ENCODE peak calls at places on chromosomes 3 and 15, in ten cellular contexts. Q is COR-L47, Z is T47D, S is cardiac fibroblast, A is NCI-H2081, Y is mesenteric fat pad, H is nucleus accumbens, O is KBM-7, B is Ammon's horn, G is activated B cell treated with CpG ODN at 0.5 μM for 24 hours. W is an unnamed sample.

GRCh38 chr3:125556314-125556713 is 36.3 kb upstream of the SNX4 start:
- DNase-seq in B (no peak), O (no peak), S (peak; percentile 42), G (no peak), Q (no peak), H (no peak), Z (no peak), Y (no peak), A (no peak), W (no peak)

GRCh38 chr3:54660599-54661210 is 267.2 kb downstream of the LRTM1 start:
- DNase-seq in S (peak; percentile 54), Q (no peak), A (no peak), Z (no peak), H (no peak), O (no peak), G (no peak), B (no peak), Y (no peak), W (no peak)

GRCh38 chr15:92803852-92804609 is 96.1 kb upstream of the CHD2 start:
- DNase-seq in Q (no peak), H (peak; percentile 43), B (peak; percentile 75), A (no peak), Z (peak; percentile 96), O (peak; percentile 99), S (peak; percentile 100), Y (no peak), G (no peak), W (no peak)

GRCh38 chr3:73498764-73499622 is 125.7 kb downstream of the PDZRN3 start:
- DNase-seq in Q (no peak), O (no peak), H (no peak), Z (no peak), S (no peak), B (no peak), Y (no peak), G (no peak), A (no peak), W (no peak)

GRCh38 chr15:41804361-41804760 is 23.5 kb upstream of the JMJD7 start:
- DNase-seq in O (no peak), Q (no peak), A (no peak), H (no peak), Y (no peak), Z (peak; percentile 45), B (no peak), S (no peak), G (no peak), W (no peak)

GRCh38 chr15:96418146-96418545 is 87.6 kb downstream of the NR2F2 start:
- DNase-seq in G (no peak), A (peak; percentile 50), O (no peak), Y (no peak), S (no peak), B (no peak), H (no peak), Q (peak; percentile 38), Z (no peak), W (no peak)

GRCh38 chr15:31326729-31327673 is at the start of gene KLF13:
- DNase-seq in G (no peak), H (peak; percentile 83), Y (no peak), O (no peak), Q (peak; percentile 73), A (peak; percentile 86), B (peak; percentile 75), Z (no peak), S (peak; percentile 79), W (no peak)

GRCh38 chr3:120487079-120487693 is 36.4 kb upstream of the FSTL1 start:
- DNase-seq in O (no peak), H (no peak), Q (no peak), Z (no peak), B (no peak), Y (no peak), S (peak; percentile 46), G (no peak), A (no peak), W (no peak)

GRCh38 chr15:66931768-66932633 is 133.4 kb upstream of the SMAD3 start:
- DNase-seq in Y (peak; percentile 67), H (no peak), B (no peak), S (peak; percentile 75), Q (no peak), Z (peak; percentile 88), G (no peak), O (no peak), A (no peak), W (no peak)

GRCh38 chr3:51967384-51968174 is at the start of gene PCBP4:
- DNase-seq in S (peak; percentile 42), G (peak; percentile 42), B (peak; percentile 89), A (peak; percentile 17), Q (no peak), H (peak; percentile 75), Z (peak; percentile 76), O (no peak), Y (no peak), W (no peak)

GRCh38 chr3:15292765-15293522 is 39.4 kb downstream of the SH3BP5 start:
- DNase-seq in B (no peak), S (peak; percentile 83), Z (peak; percentile 67), G (no peak), H (no peak), A (no peak), Q (no peak), Y (no peak), O (no peak), W (no peak)

GRCh38 chr15:96416934-96417759 is 86.6 kb downstream of the NR2F2 start:
- DNase-seq in O (no peak), Q (no peak), A (no peak), H (no peak), Y (no peak), G (no peak), Z (no peak), S (peak; percentile 22), B (no peak), W (no peak)

GRCh38 chr3:143263844-143264243 is 144.3 kb downstream of the CHST2 start:
- DNase-seq in A (no peak), B (no peak), Q (no peak), H (no peak), Z (no peak), Y (no peak), S (no peak), O (peak; percentile 45), G (no peak), W (no peak)

GRCh38 chr3:52222319-52223221 is 2.9 kb downstream of the TLR9 start:
- DNase-seq in H (no peak), Q (no peak), A (no peak), Y (no peak), S (no peak), G (no peak), O (no peak), B (no peak), Z (no peak), W (no peak)

GRCh38 chr15:88484781-88485246 is 17.3 kb downstream of the MRPS11 start:
- DNase-seq in B (no peak), Q (no peak), H (no peak), O (no peak), G (no peak), Y (no peak), A (no peak), Z (peak; percentile 76), S (peak; percentile 30), W (peak; percentile 47)

GRCh38 chr3:177329854-177330253 is 132.6 kb upstream of the TBL1XR1 start:
- DNase-seq in Y (no peak), Z (no peak), O (no peak), A (no peak), Q (no peak), S (no peak), H (no peak), B (no peak), G (no peak), W (no peak)

GRCh38 chr3:71299160-71299559 is 284.4 kb downstream of the FOXP1 start:
- DNase-seq in O (no peak), G (no peak), Z (no peak), A (peak; percentile 30), H (no peak), B (no peak), Y (no peak), S (no peak), Q (peak; percentile 4), W (no peak)

GRCh38 chr3:171770689-171771620 is 39.3 kb downstream of the PLD1 start:
- DNase-seq in Y (no peak), O (peak; percentile 41), S (peak; percentile 94), Q (no peak), G (no peak), A (no peak), H (no peak), Z (peak; percentile 96), B (peak; percentile 68), W (peak; percentile 66)

GRCh38 chr3:73500321-73500720 is 124.4 kb downstream of the PDZRN3 start:
- DNase-seq in Z (no peak), H (no peak), O (no peak), B (no peak), S (no peak), G (no peak), Q (no peak), Y (no peak), A (no peak), W (no peak)

GRCh38 chr3:66812126-66812525 is 186.0 kb upstream of the KBTBD8 start:
- DNase-seq in Z (no peak), B (no peak), A (no peak), S (peak; percentile 29), H (no peak), G (no peak), Q (no peak), O (no peak), Y (no peak), W (no peak)

GRCh38 chr3:149702691-149703426 is 45.0 kb upstream of the WWTR1 start:
- DNase-seq in Z (no peak), B (no peak), Q (no peak), O (no peak), S (peak; percentile 75), A (no peak), G (no peak), Y (no peak), H (no peak), W (no peak)

GRCh38 chr3:122984650-122985049 is 42.9 kb downstream of the SEMA5B start:
- DNase-seq in O (no peak), Z (no peak), B (no peak), Y (no peak), A (no peak), S (no peak), G (no peak), H (no peak), Q (no peak), W (no peak)

GRCh38 chr3:57061556-57061955 is 1.1 kb downstream of the SPATA12 start:
- DNase-seq in Y (no peak), H (no peak), Z (peak; percentile 42), A (no peak), Q (no peak), S (no peak), B (no peak), O (no peak), G (no peak), W (no peak)

GRCh38 chr3:11465744-11466611 is 177.7 kb downstream of the VGLL4 start:
- DNase-seq in H (no peak), O (no peak), A (no peak), Z (no peak), Q (no peak), S (peak; percentile 98), G (no peak), B (peak; percentile 43), Y (no peak), W (no peak)

GRCh38 chr3:50436063-50436674 is 67.3 kb downstream of the CACNA2D2 start:
- DNase-seq in Z (peak; percentile 71), Y (no peak), S (peak; percentile 49), B (peak; percentile 54), A (peak; percentile 30), O (peak; percentile 69), G (peak; percentile 64), Q (no peak), H (no peak), W (peak; percentile 21)

GRCh38 chr3:107796786-107797185 is 274.0 kb downstream of the BBX start:
- DNase-seq in O (peak; percentile 49), Q (no peak), B (no peak), Y (no peak), G (no peak), Z (no peak), A (no peak), S (peak; percentile 74), H (no peak), W (no peak)

GRCh38 chr15:82737975-82738374 is 28.3 kb upstream of the AP3B2 start:
- DNase-seq in A (no peak), B (peak; percentile 27), G (no peak), Z (no peak), Y (no peak), Q (no peak), S (no peak), O (no peak), H (no peak), W (no peak)

GRCh38 chr15:66670198-66670597 is 31.8 kb upstream of the SMAD6 start:
- DNase-seq in G (no peak), B (no peak), S (no peak), Q (no peak), Y (no peak), A (no peak), Z (no peak), H (no peak), O (no peak), W (no peak)

W was measured in NCI-H526 treated with DMSO at 0.1 percent for 48 hours.